ENCODE peak calls at places on chromosome 10, in ten cellular contexts. E, Z, K, O, F, J, C, M, D and S are unnamed samples.

GRCh38 chr10:73172867-73173266 is 4.9 kb downstream of the FAM149B1 start:
- DNase-seq in E (no peak), Z (no peak), K (no peak), O (no peak), F (no peak), J (no peak), C (no peak), M (no peak), D (no peak), S (no peak)

GRCh38 chr10:62616885-62617635 is 187.5 kb upstream of the ADO start:
- DNase-seq in E (no peak), Z (no peak), K (no peak), O (no peak), F (no peak), J (no peak), C (no peak), M (no peak), D (no peak), S (no peak)

GRCh38 chr10:58963723-58964124 is 212.7 kb upstream of the PHYHIPL start:
- DNase-seq in E (no peak), Z (no peak), K (peak), O (no peak), F (no peak), J (no peak), C (no peak), M (peak), D (no peak), S (peak)

GRCh38 chr10:31526681-31527080 is 207.7 kb downstream of the ZEB1 start:
- DNase-seq in E (no peak), Z (no peak), K (peak), O (no peak), F (no peak), J (peak), C (no peak), M (no peak), D (no peak), S (no peak)

GRCh38 chr10:102801496-102801895 is 35.7 kb downstream of the CYP17A1 start:
- DNase-seq in E (no peak), Z (no peak), K (peak), O (no peak), F (no peak), J (no peak), C (no peak), M (no peak), D (no peak), S (no peak)

GRCh38 chr10:84140036-84140379 is 699 bp downstream of the GHITM start:
- DNase-seq in E (peak), Z (no peak), K (peak), O (no peak), F (no peak), J (peak), C (no peak), M (peak), D (peak), S (no peak)

GRCh38 chr10:101818958-101819633 is 852 bp upstream of the OGA start:
- DNase-seq in E (no peak), Z (no peak), K (no peak), O (no peak), F (peak), J (no peak), C (no peak), M (peak), D (no peak), S (no peak)

GRCh38 chr10:490256-490655 is 199.2 kb downstream of the DIP2C start:
- DNase-seq in E (no peak), Z (no peak), K (no peak), O (peak), F (no peak), J (no peak), C (peak), M (no peak), D (no peak), S (no peak)

GRCh38 chr10:75592888-75593643 is 161.6 kb downstream of the LRMDA start:
- DNase-seq in E (no peak), Z (no peak), K (no peak), O (no peak), F (no peak), J (no peak), C (no peak), M (no peak), D (no peak), S (no peak)

GRCh38 chr10:78081292-78081691 is 47.6 kb downstream of the RPS24 start:
- DNase-seq in E (peak), Z (no peak), K (no peak), O (no peak), F (no peak), J (no peak), C (no peak), M (no peak), D (no peak), S (no peak)

GRCh38 chr10:77311186-77311585 is 326.4 kb downstream of the KCNMA1 start:
- DNase-seq in E (no peak), Z (no peak), K (peak), O (no peak), F (no peak), J (no peak), C (no peak), M (no peak), D (no peak), S (no peak)

GRCh38 chr10:96416643-96417042 is 57.8 kb upstream of the OPALIN start:
- DNase-seq in E (no peak), Z (no peak), K (no peak), O (peak), F (peak), J (peak), C (peak), M (peak), D (no peak), S (peak)

GRCh38 chr10:131795761-131796160 is 105.0 kb upstream of the PPP2R2D start:
- DNase-seq in E (no peak), Z (no peak), K (no peak), O (no peak), F (no peak), J (no peak), C (no peak), M (no peak), D (no peak), S (no peak)

GRCh38 chr10:114544045-114544659 is 113.9 kb downstream of the ABLIM1 start:
- DNase-seq in E (no peak), Z (peak), K (no peak), O (no peak), F (peak), J (no peak), C (no peak), M (no peak), D (no peak), S (no peak)

GRCh38 chr10:86100581-86101061 is 266.0 kb downstream of the GRID1 start:
- DNase-seq in E (peak), Z (no peak), K (peak), O (no peak), F (no peak), J (peak), C (no peak), M (no peak), D (peak), S (no peak)

GRCh38 chr10:133351408-133352318 is 4.5 kb downstream of the PRAP1 start:
- DNase-seq in E (no peak), Z (no peak), K (peak), O (no peak), F (no peak), J (no peak), C (no peak), M (no peak), D (no peak), S (no peak)

GRCh38 chr10:100344386-100344785 is 2.6 kb upstream of the SCD start:
- DNase-seq in E (no peak), Z (no peak), K (no peak), O (no peak), F (no peak), J (no peak), C (no peak), M (no peak), D (no peak), S (no peak)

GRCh38 chr10:132526676-132527075 is 10.9 kb upstream of the INPP5A start:
- DNase-seq in E (peak), Z (no peak), K (no peak), O (no peak), F (no peak), J (peak), C (no peak), M (no peak), D (no peak), S (no peak)

GRCh38 chr10:35554461-35555056 is 50.6 kb upstream of the GJD4 start:
- DNase-seq in E (no peak), Z (no peak), K (no peak), O (peak), F (no peak), J (no peak), C (no peak), M (no peak), D (no peak), S (no peak)

GRCh38 chr10:11337516-11337915 is 273.9 kb downstream of the USP6NL start:
- DNase-seq in E (no peak), Z (peak), K (no peak), O (no peak), F (no peak), J (no peak), C (no peak), M (no peak), D (no peak), S (peak)

GRCh38 chr10:77374189-77374656 is 263.4 kb downstream of the KCNMA1 start:
- DNase-seq in E (no peak), Z (no peak), K (no peak), O (no peak), F (no peak), J (no peak), C (no peak), M (no peak), D (no peak), S (no peak)

GRCh38 chr10:103598654-103599115 is 105.2 kb downstream of the NEURL1 start:
- DNase-seq in E (no peak), Z (no peak), K (peak), O (no peak), F (peak), J (peak), C (no peak), M (peak), D (peak), S (no peak)

GRCh38 chr10:132396495-132397035 is 435 bp upstream of the PWWP2B start:
- DNase-seq in E (no peak), Z (peak), K (peak), O (no peak), F (no peak), J (peak), C (no peak), M (peak), D (peak), S (no peak)

GRCh38 chr10:101145750-101146391 is 14.8 kb downstream of the TLX1 start:
- DNase-seq in E (no peak), Z (no peak), K (no peak), O (no peak), F (no peak), J (no peak), C (no peak), M (no peak), D (peak), S (no peak)

GRCh38 chr10:78371118-78371517 is 337.5 kb downstream of the RPS24 start:
- DNase-seq in E (no peak), Z (no peak), K (peak), O (no peak), F (no peak), J (peak), C (no peak), M (peak), D (no peak), S (no peak)

GRCh38 chr10:126663328-126663727 is 7.2 kb downstream of the C10orf90 start:
- DNase-seq in E (no peak), Z (no peak), K (no peak), O (no peak), F (no peak), J (peak), C (peak), M (peak), D (no peak), S (peak)

GRCh38 chr10:117413928-117414618 is 38.8 kb upstream of the PDZD8 start:
- DNase-seq in E (no peak), Z (no peak), K (no peak), O (no peak), F (no peak), J (peak), C (no peak), M (no peak), D (no peak), S (no peak)

GRCh38 chr10:59622320-59622901 is 87.2 kb downstream of the SLC16A9 start:
- DNase-seq in E (no peak), Z (no peak), K (peak), O (no peak), F (peak), J (peak), C (no peak), M (peak), D (peak), S (peak)

GRCh38 chr10:4074559-4075407 is 289.8 kb upstream of the KLF6 start:
- DNase-seq in E (no peak), Z (no peak), K (no peak), O (no peak), F (no peak), J (peak), C (no peak), M (no peak), D (peak), S (no peak)

GRCh38 chr10:128268015-128268722 is 141.9 kb upstream of the MKI67 start:
- DNase-seq in E (no peak), Z (no peak), K (peak), O (no peak), F (no peak), J (peak), C (no peak), M (peak), D (peak), S (no peak)

GRCh38 chr10:29377333-29377961 is 88.6 kb downstream of the LYZL1 start:
- DNase-seq in E (no peak), Z (no peak), K (peak), O (no peak), F (no peak), J (no peak), C (no peak), M (no peak), D (peak), S (no peak)

GRCh38 chr10:125343118-125343752 is 182.9 kb upstream of the CTBP2 start:
- DNase-seq in E (no peak), Z (no peak), K (peak), O (no peak), F (peak), J (peak), C (no peak), M (no peak), D (peak), S (no peak)

GRCh38 chr10:8400151-8400550 is 345.7 kb downstream of the GATA3 start:
- DNase-seq in E (no peak), Z (no peak), K (no peak), O (no peak), F (no peak), J (no peak), C (no peak), M (no peak), D (no peak), S (no peak)

GRCh38 chr10:66990431-66990830 is 64.6 kb downstream of the LRRTM3 start:
- DNase-seq in E (no peak), Z (no peak), K (no peak), O (no peak), F (no peak), J (no peak), C (no peak), M (no peak), D (no peak), S (no peak)

GRCh38 chr10:44977287-44978212 is 1.1 kb downstream of the DEPP1 start:
- DNase-seq in E (no peak), Z (no peak), K (no peak), O (no peak), F (no peak), J (no peak), C (no peak), M (no peak), D (no peak), S (no peak)
- H3K27ac ChIP-seq in E (peak), Z (no peak), K (no peak), O (peak), F (peak), J (peak), C (peak), M (peak), D (peak), S (peak)

DNA sequence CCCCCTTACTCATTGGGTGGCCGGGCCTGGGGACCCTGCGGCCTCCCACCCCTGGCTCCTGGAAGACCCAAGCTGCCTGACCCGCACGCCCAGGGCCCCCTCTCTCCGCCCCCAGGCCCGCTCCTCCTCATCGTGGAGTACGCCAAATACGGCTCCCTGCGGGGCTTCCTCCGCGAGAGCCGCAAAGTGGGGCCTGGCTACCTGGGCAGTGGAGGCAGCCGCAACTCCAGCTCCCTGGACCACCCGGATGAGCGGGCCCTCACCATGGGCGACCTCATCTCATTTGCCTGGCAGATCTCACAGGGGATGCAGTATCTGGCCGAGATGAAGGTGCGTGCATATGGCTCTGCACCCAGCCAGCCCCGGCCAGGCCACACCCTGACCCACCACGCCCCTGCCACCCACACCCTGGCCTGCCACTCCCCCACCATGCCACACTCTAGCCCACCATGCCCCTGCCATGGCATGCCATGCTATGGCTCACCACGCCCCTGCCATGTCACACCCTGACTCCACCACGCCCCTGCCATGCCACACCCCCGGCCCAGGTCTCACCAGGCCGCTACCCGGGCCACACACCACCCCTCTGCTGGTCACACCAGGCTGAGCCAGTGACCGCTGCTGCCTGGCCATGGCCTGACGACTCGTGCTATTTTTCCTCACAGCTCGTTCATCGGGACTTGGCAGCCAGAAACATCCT is 18.7 kb upstream of the CSGALNACT2 start:
- DNase-seq in E (no peak), Z (no peak), K (no peak), O (no peak), F (no peak), J (no peak), C (no peak), M (no peak), D (no peak), S (no peak)
- H3K27ac ChIP-seq in E (no peak), Z (no peak), K (no peak), O (no peak), F (no peak), J (no peak), C (no peak), M (no peak), D (no peak), S (no peak)

GRCh38 chr10:49560526-49560925 is 21.6 kb upstream of the ERCC6 start:
- DNase-seq in E (no peak), Z (no peak), K (no peak), O (peak), F (no peak), J (peak), C (no peak), M (no peak), D (no peak), S (no peak)
- H3K27ac ChIP-seq in E (no peak), Z (no peak), K (no peak), O (no peak), F (no peak), J (no peak), C (no peak), M (no peak), D (no peak), S (no peak)

GRCh38 chr10:33539137-33539536 is 204.7 kb upstream of the NRP1 start:
- DNase-seq in E (no peak), Z (no peak), K (no peak), O (peak), F (no peak), J (no peak), C (no peak), M (no peak), D (no peak), S (no peak)
- H3K27ac ChIP-seq in E (no peak), Z (no peak), K (no peak), O (no peak), F (no peak), J (no peak), C (no peak), M (no peak), D (no peak), S (no peak)

GRCh38 chr10:110222896-110223675 is 15.7 kb downstream of the MXI1 start:
- DNase-seq in E (no peak), Z (no peak), K (no peak), O (peak), F (no peak), J (no peak), C (no peak), M (no peak), D (no peak), S (no peak)
- H3K27ac ChIP-seq in E (peak), Z (no peak), K (no peak), O (peak), F (no peak), J (no peak), C (peak), M (peak), D (no peak), S (peak)

GRCh38 chr10:33125522-33125921 is 167.5 kb upstream of the ITGB1 start:
- DNase-seq in E (no peak), Z (no peak), K (no peak), O (no peak), F (no peak), J (peak), C (no peak), M (no peak), D (no peak), S (no peak)
- H3K27ac ChIP-seq in E (peak), Z (peak), K (no peak), O (peak), F (no peak), J (no peak), C (peak), M (no peak), D (no peak), S (no peak)

GRCh38 chr10:122499491-122499941 is 38.2 kb downstream of the HTRA1 start:
- DNase-seq in E (no peak), Z (no peak), K (no peak), O (no peak), F (peak), J (peak), C (no peak), M (peak), D (no peak), S (no peak)
- H3K27ac ChIP-seq in E (peak), Z (no peak), K (no peak), O (peak), F (no peak), J (no peak), C (peak), M (peak), D (peak), S (peak)

DNA sequence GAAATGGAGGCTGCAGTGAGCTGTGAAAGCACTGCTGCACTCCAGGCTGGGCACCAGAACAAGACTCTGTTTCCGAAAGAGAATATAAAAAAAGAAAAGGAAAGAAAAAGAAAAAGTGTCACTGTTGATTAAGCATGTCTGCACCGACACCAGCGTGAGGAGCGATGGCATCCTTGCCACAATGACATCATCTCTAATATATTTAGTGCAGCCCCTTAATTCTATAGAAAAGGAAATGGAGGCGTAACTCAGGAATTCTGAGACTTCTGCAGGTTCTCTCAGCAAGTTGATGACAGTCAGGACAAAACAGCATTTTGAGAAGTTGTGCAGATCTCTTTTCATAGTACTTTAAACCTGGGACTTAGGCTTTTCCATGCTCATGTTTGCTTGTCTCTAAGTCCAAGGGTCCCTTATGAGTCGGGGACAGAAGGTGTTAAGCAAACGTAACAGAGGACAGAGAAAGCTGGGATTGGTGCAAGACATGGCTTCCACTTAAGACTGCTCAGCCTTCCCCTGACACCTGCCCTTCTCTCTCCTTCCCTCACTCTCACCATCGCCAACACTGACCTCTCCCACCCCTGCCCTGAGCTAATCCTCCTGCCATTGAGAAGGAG is 16.9 kb upstream of the ANKRD1 start:
- DNase-seq in E (no peak), Z (no peak), K (peak), O (no peak), F (no peak), J (no peak), C (no peak), M (no peak), D (no peak), S (no peak)
- H3K27ac ChIP-seq in E (no peak), Z (no peak), K (no peak), O (no peak), F (no peak), J (no peak), C (no peak), M (no peak), D (peak), S (no peak)